ENCODE peak calls at places on chromosomes 12 and 14, in ten cellular contexts. K, Z, V, L, W, P, D, O, F and N are unnamed samples.

GRCh38 chr14:60931206-60931605 is 49.7 kb downstream of the TRMT5 start:
- DNase-seq in K (no peak), O (no peak), Z (no peak), L (no peak), P (no peak), F (no peak), V (no peak), W (peak), D (no peak), N (no peak)

GRCh38 chr12:105812356-105812755 is 326.4 kb downstream of the NUAK1 start:
- DNase-seq in D (no peak), F (no peak), Z (no peak), K (no peak), W (no peak), O (no peak), P (no peak), V (no peak), L (no peak), N (no peak)

GRCh38 chr14:99479903-99480855 is 480 bp downstream of the SETD3 start:
- DNase-seq in P (peak), W (peak), O (peak), F (no peak), D (peak), V (no peak), L (peak), K (no peak), Z (peak), N (peak)

GRCh38 chr14:52020315-52020714 is 31.0 kb downstream of the RTRAF start:
- DNase-seq in V (no peak), F (no peak), L (no peak), O (no peak), W (no peak), Z (no peak), K (no peak), P (no peak), D (no peak), N (no peak)

GRCh38 chr14:103696466-103697071 is 18.7 kb downstream of the XRCC3 start:
- DNase-seq in F (no peak), L (no peak), O (peak), K (no peak), Z (no peak), P (no peak), D (no peak), W (peak), V (no peak), N (no peak)

GRCh38 chr12:95633671-95634465 is 82.6 kb upstream of the USP44 start:
- DNase-seq in D (no peak), K (no peak), L (no peak), Z (no peak), W (no peak), P (no peak), V (no peak), O (peak), F (no peak), N (peak)

GRCh38 chr12:122558721-122559641 is 31.9 kb downstream of the KNTC1 start:
- DNase-seq in Z (no peak), V (no peak), L (no peak), F (no peak), D (no peak), P (peak), W (no peak), O (no peak), K (no peak), N (no peak)

GRCh38 chr12:127516467-127516866 is 750.5 kb upstream of the TMEM132C start:
- DNase-seq in O (peak), Z (no peak), W (peak), K (no peak), D (no peak), V (no peak), L (no peak), F (no peak), P (no peak), N (no peak)

GRCh38 chr14:96267336-96267735 is 11.3 kb downstream of the BDKRB1 start:
- DNase-seq in L (peak), V (no peak), Z (no peak), K (peak), D (no peak), W (peak), P (no peak), F (no peak), O (peak), N (peak)

GRCh38 chr14:24858052-24858451 is 191.9 kb downstream of the STXBP6 start:
- DNase-seq in W (no peak), O (no peak), L (no peak), F (no peak), Z (no peak), D (no peak), K (no peak), V (peak), P (no peak), N (no peak)

GRCh38 chr14:72516936-72517408 is 376.9 kb downstream of the DPF3 start:
- DNase-seq in K (no peak), F (no peak), D (peak), W (peak), O (peak), V (peak), Z (no peak), L (peak), P (peak), N (peak)

GRCh38 chr12:112175361-112176155 is 50.2 kb downstream of the TRAFD1 start:
- DNase-seq in V (no peak), W (no peak), L (no peak), F (no peak), O (no peak), K (no peak), P (no peak), D (no peak), Z (no peak), N (no peak)

GRCh38 chr14:74179775-74180354 is 59.4 kb upstream of the VSX2 start:
- DNase-seq in P (no peak), O (no peak), W (no peak), D (no peak), K (no peak), F (no peak), Z (no peak), V (no peak), L (no peak), N (no peak)

GRCh38 chr12:5072326-5072725 is 28.6 kb downstream of the KCNA5 start:
- DNase-seq in Z (no peak), F (no peak), V (no peak), L (no peak), W (no peak), P (no peak), D (no peak), K (no peak), O (no peak), N (no peak)

GRCh38 chr12:43241971-43242370 is 310.0 kb downstream of the ADAMTS20 start:
- DNase-seq in F (no peak), K (no peak), L (no peak), V (no peak), D (no peak), O (peak), W (peak), Z (no peak), P (no peak), N (no peak)